ENCODE peak calls at places on chromosomes 16 and 17, in four cellular contexts. One of them, this sample, is unnamed.

GRCh38 chr17:68981288-68981687 is 26.1 kb upstream of the ABCA8 start:
- DNase-seq in activated T-cell treated with anti-CD3 and anti-CD28 coated beads, Interleukin-2, amount 50 U/mL, for 4 hours: no peak
- DNase-seq in NCI-H524: no peak
- DNase-seq in activated CD4-positive, alpha-beta T cell treated with anti-CD3 and anti-CD28 coated beads, Interleukin-2, amount 10 ng/mL, durations not matched to agents 7 days and 5 days: no peak
- DNase-seq in this sample: no peak

GRCh38 chr16:54501797-54502196 is 215.2 kb upstream of the IRX3 start:
- DNase-seq in activated T-cell treated with anti-CD3 and anti-CD28 coated beads, Interleukin-2, amount 50 U/mL, for 4 hours: no peak
- DNase-seq in NCI-H524: no peak
- DNase-seq in activated CD4-positive, alpha-beta T cell treated with anti-CD3 and anti-CD28 coated beads, Interleukin-2, amount 10 ng/mL, durations not matched to agents 7 days and 5 days: no peak
- DNase-seq in this sample: no peak

GRCh38 chr16:67966549-67967182 is 1.8 kb downstream of the SLC12A4 start:
- DNase-seq in activated T-cell treated with anti-CD3 and anti-CD28 coated beads, Interleukin-2, amount 50 U/mL, for 4 hours: no peak
- DNase-seq in NCI-H524: no peak
- DNase-seq in activated CD4-positive, alpha-beta T cell treated with anti-CD3 and anti-CD28 coated beads, Interleukin-2, amount 10 ng/mL, durations not matched to agents 7 days and 5 days: no peak
- DNase-seq in this sample: no peak

GRCh38 chr16:245105-245504 is 10.5 kb downstream of the FAM234A start:
- DNase-seq in activated T-cell treated with anti-CD3 and anti-CD28 coated beads, Interleukin-2, amount 50 U/mL, for 4 hours: no peak
- DNase-seq in NCI-H524: no peak
- DNase-seq in activated CD4-positive, alpha-beta T cell treated with anti-CD3 and anti-CD28 coated beads, Interleukin-2, amount 10 ng/mL, durations not matched to agents 7 days and 5 days: no peak
- DNase-seq in this sample: no peak

GRCh38 chr16:24917236-24917635 is 71.5 kb downstream of the SLC5A11 start:
- DNase-seq in activated T-cell treated with anti-CD3 and anti-CD28 coated beads, Interleukin-2, amount 50 U/mL, for 4 hours: no peak
- DNase-seq in NCI-H524: no peak
- DNase-seq in activated CD4-positive, alpha-beta T cell treated with anti-CD3 and anti-CD28 coated beads, Interleukin-2, amount 10 ng/mL, durations not matched to agents 7 days and 5 days: no peak
- DNase-seq in this sample: no peak

GRCh38 chr16:83206426-83206825 is 579.7 kb downstream of the CDH13 start:
- DNase-seq in activated T-cell treated with anti-CD3 and anti-CD28 coated beads, Interleukin-2, amount 50 U/mL, for 4 hours: no peak
- DNase-seq in NCI-H524: no peak
- DNase-seq in activated CD4-positive, alpha-beta T cell treated with anti-CD3 and anti-CD28 coated beads, Interleukin-2, amount 10 ng/mL, durations not matched to agents 7 days and 5 days: no peak
- DNase-seq in this sample: no peak

GRCh38 chr16:5025171-5025632 is 8.5 kb downstream of the NAGPA start:
- DNase-seq in activated T-cell treated with anti-CD3 and anti-CD28 coated beads, Interleukin-2, amount 50 U/mL, for 4 hours: no peak
- DNase-seq in NCI-H524: no peak
- DNase-seq in activated CD4-positive, alpha-beta T cell treated with anti-CD3 and anti-CD28 coated beads, Interleukin-2, amount 10 ng/mL, durations not matched to agents 7 days and 5 days: no peak
- DNase-seq in this sample: peak; percentile 60

GRCh38 chr16:30567991-30568638 is 3.4 kb downstream of the ZNF688 start:
- DNase-seq in activated T-cell treated with anti-CD3 and anti-CD28 coated beads, Interleukin-2, amount 50 U/mL, for 4 hours: peak; percentile 32
- DNase-seq in NCI-H524: no peak
- DNase-seq in activated CD4-positive, alpha-beta T cell treated with anti-CD3 and anti-CD28 coated beads, Interleukin-2, amount 10 ng/mL, durations not matched to agents 7 days and 5 days: peak; percentile 73
- DNase-seq in this sample: peak; percentile 79

GRCh38 chr16:13510425-13511151 is 409.4 kb upstream of the ERCC4 start:
- DNase-seq in activated T-cell treated with anti-CD3 and anti-CD28 coated beads, Interleukin-2, amount 50 U/mL, for 4 hours: no peak
- DNase-seq in NCI-H524: no peak
- DNase-seq in activated CD4-positive, alpha-beta T cell treated with anti-CD3 and anti-CD28 coated beads, Interleukin-2, amount 10 ng/mL, durations not matched to agents 7 days and 5 days: no peak
- DNase-seq in this sample: peak; percentile 21

GRCh38 chr17:57107498-57108101 is 22.6 kb downstream of the AKAP1 start:
- DNase-seq in activated T-cell treated with anti-CD3 and anti-CD28 coated beads, Interleukin-2, amount 50 U/mL, for 4 hours: no peak
- DNase-seq in NCI-H524: no peak
- DNase-seq in activated CD4-positive, alpha-beta T cell treated with anti-CD3 and anti-CD28 coated beads, Interleukin-2, amount 10 ng/mL, durations not matched to agents 7 days and 5 days: no peak
- DNase-seq in this sample: no peak

GRCh38 chr17:67238976-67239375 is 6.0 kb downstream of the HELZ start:
- DNase-seq in activated T-cell treated with anti-CD3 and anti-CD28 coated beads, Interleukin-2, amount 50 U/mL, for 4 hours: no peak
- DNase-seq in NCI-H524: peak; percentile 54
- DNase-seq in activated CD4-positive, alpha-beta T cell treated with anti-CD3 and anti-CD28 coated beads, Interleukin-2, amount 10 ng/mL, durations not matched to agents 7 days and 5 days: no peak
- DNase-seq in this sample: no peak

GRCh38 chr17:3035968-3036280 is 27.5 kb downstream of the OR1D5 start:
- DNase-seq in activated T-cell treated with anti-CD3 and anti-CD28 coated beads, Interleukin-2, amount 50 U/mL, for 4 hours: no peak
- DNase-seq in NCI-H524: no peak
- DNase-seq in activated CD4-positive, alpha-beta T cell treated with anti-CD3 and anti-CD28 coated beads, Interleukin-2, amount 10 ng/mL, durations not matched to agents 7 days and 5 days: no peak
- DNase-seq in this sample: no peak

GRCh38 chr16:67529639-67530012 is 997 bp downstream of the RIPOR1 start:
- DNase-seq in activated T-cell treated with anti-CD3 and anti-CD28 coated beads, Interleukin-2, amount 50 U/mL, for 4 hours: no peak
- DNase-seq in NCI-H524: no peak
- DNase-seq in activated CD4-positive, alpha-beta T cell treated with anti-CD3 and anti-CD28 coated beads, Interleukin-2, amount 10 ng/mL, durations not matched to agents 7 days and 5 days: no peak
- DNase-seq in this sample: peak; percentile 81

This sample was measured in NAMALWA.